ENCODE peak calls at places on chromosomes 11 and 22, in nine cellular contexts. T is left kidney; I is stimulated activated CD8-positive, alpha-beta memory T cell treated with anti-CD3 and anti-CD28 coated beads, Interleukin-4, amount 100 ng/mL, for 1 hour; P is hepatic stellate cell; W is mucosa of gallbladder; E is activated naive CD8-positive, alpha-beta T cell treated with anti-CD3 and anti-CD28 coated beads for 36 hours; D is neural crest cell; K is skeletal muscle cell; F is naive thymus-derived CD4-positive, alpha-beta T cell. L is an unnamed sample.

GRCh38 chr11:70036971-70037882 is 40.9 kb upstream of the ANO1 start:
- DNase-seq in P (no peak), W (no peak), E (no peak), T (no peak), F (no peak), I (no peak), K (no peak), D (no peak), L (no peak)

GRCh38 chr22:49107961-49108530 is 719.6 kb downstream of the BRD1 start:
- DNase-seq in D (no peak), I (no peak), T (no peak), E (no peak), F (no peak), K (no peak), W (no peak), P (no peak), L (no peak)

GRCh38 chr11:104092744-104093143 is 56.3 kb downstream of the DDI1 start:
- DNase-seq in T (no peak), D (no peak), F (no peak), K (no peak), W (no peak), P (no peak), E (no peak), I (no peak), L (no peak)

GRCh38 chr11:93034031-93034430 is 64.6 kb downstream of the MTNR1B start:
- DNase-seq in D (no peak), K (no peak), W (peak), I (no peak), P (no peak), T (no peak), E (no peak), F (no peak), L (peak)

GRCh38 chr22:25510926-25511325 is 53.5 kb upstream of the GRK3 start:
- DNase-seq in W (peak), E (no peak), I (no peak), P (no peak), F (no peak), K (no peak), T (no peak), D (no peak), L (no peak)

GRCh38 chr11:64230209-64230984 is at the start of gene DNAJC4:
- DNase-seq in P (peak), D (peak), I (peak), T (peak), W (peak), E (peak), K (no peak), F (peak), L (peak)

GRCh38 chr22:28817919-28818859 is 17.8 kb upstream of the XBP1 start:
- DNase-seq in T (peak), K (no peak), D (no peak), F (no peak), W (peak), I (no peak), E (no peak), P (no peak), L (no peak)

GRCh38 chr11:17991799-17992433 is 20.9 kb downstream of the SERGEF start:
- DNase-seq in I (no peak), F (peak), E (peak), P (peak), D (peak), W (no peak), T (peak), K (no peak), L (peak)

GRCh38 chr11:74678591-74679512 is 52.4 kb downstream of the CHRDL2 start:
- DNase-seq in T (no peak), E (no peak), F (no peak), K (no peak), W (no peak), I (no peak), D (no peak), P (no peak), L (no peak)

GRCh38 chr11:130729678-130730300 is 186.5 kb downstream of the SNX19 start:
- DNase-seq in T (no peak), P (no peak), D (no peak), W (no peak), F (no peak), K (no peak), I (no peak), E (no peak), L (no peak)

GRCh38 chr11:85937838-85938237 is 82.7 kb downstream of the CCDC83 start:
- DNase-seq in E (no peak), T (no peak), D (no peak), W (no peak), P (no peak), F (no peak), I (no peak), K (no peak), L (no peak)

GRCh38 chr22:26446808-26447515 is 17.9 kb downstream of the ASPHD2 start:
- DNase-seq in F (no peak), E (no peak), I (no peak), P (no peak), W (no peak), T (no peak), D (no peak), K (no peak), L (no peak)

GRCh38 chr11:60528934-60529333 is 13.7 kb downstream of the MS4A13 start:
- DNase-seq in W (no peak), E (no peak), I (no peak), K (no peak), F (no peak), D (no peak), P (no peak), T (no peak), L (no peak)

L was measured in EH.